ENCODE peak calls at places on chromosomes 16 and 17, in six cellular contexts. N is activated T-cell treated with anti-CD3 and anti-CD28 coated beads for 1 hour, W is GM20000, U is NCI-H526 treated with DMSO at 0.1 percent for 48 hours, K is T-helper 2 cell, C is occipital lobe. D is an unnamed sample.

GRCh38 chr17:68749742-68750562 is 148.8 kb upstream of the FAM20A start:
- DNase-seq in W (no peak), C (no peak), K (no peak), N (no peak), U (no peak), D (no peak)

GRCh38 chr17:35596530-35597233 is 9.6 kb downstream of the AP2B1 start:
- DNase-seq in N (no peak), K (no peak), W (no peak), U (no peak), C (no peak), D (no peak)

GRCh38 chr16:8376430-8376829 is 213.9 kb downstream of the TMEM114 start:
- DNase-seq in U (no peak), C (no peak), K (no peak), N (no peak), W (no peak), D (no peak)

GRCh38 chr17:40993856-40994255 is at the start of gene KRTAP3-3:
- DNase-seq in N (no peak), K (no peak), C (no peak), U (no peak), W (no peak), D (no peak)

GRCh38 chr17:38868968-38869646 is 751 bp upstream of the LASP1 start:
- DNase-seq in K (peak; percentile 88), N (peak; percentile 84), C (peak; percentile 85), U (peak; percentile 52), W (peak; percentile 81), D (peak; percentile 88)

GRCh38 chr17:48357727-48358126 is 72.3 kb downstream of the SKAP1 start:
- DNase-seq in W (no peak), C (no peak), U (no peak), K (no peak), N (no peak), D (no peak)

GRCh38 chr16:81703177-81704155 is 75.6 kb upstream of the PLCG2 start:
- DNase-seq in K (no peak), N (no peak), U (no peak), C (no peak), W (no peak), D (no peak)

GRCh38 chr17:70104688-70105087 is 29.7 kb downstream of the KCNJ16 start:
- DNase-seq in W (no peak), C (no peak), K (no peak), U (no peak), N (no peak), D (no peak)

GRCh38 chr17:58229881-58230280 is 8.5 kb upstream of the LPO start:
- DNase-seq in N (no peak), W (no peak), C (no peak), U (no peak), K (no peak), D (no peak)

D was measured in CD8-positive, alpha-beta T cell.